ENCODE peak calls at places on chromosomes 5 and 9, in six cellular contexts. One of them, this sample, is unnamed.

GRCh38 chr9:120946259-120946658 is 19.7 kb upstream of the TRAF1 start:
- DNase-seq in mesothelial cell of epicardium: no peak
- DNase-seq in WTC11: no peak
- DNase-seq in neural progenitor cell: no peak
- DNase-seq in foreskin fibroblast: peak
- DNase-seq in Calu3: no peak
- DNase-seq in this sample: no peak

GRCh38 chr5:93736284-93736683 is 5.1 kb downstream of the POU5F2 start:
- DNase-seq in neural progenitor cell: no peak
- DNase-seq in WTC11: no peak
- DNase-seq in mesothelial cell of epicardium: no peak
- DNase-seq in foreskin fibroblast: peak
- DNase-seq in Calu3: no peak
- DNase-seq in this sample: no peak

GRCh38 chr5:79829260-79829659 is 139.6 kb downstream of the CMYA5 start:
- DNase-seq in WTC11: peak
- DNase-seq in neural progenitor cell: peak
- DNase-seq in foreskin fibroblast: no peak
- DNase-seq in Calu3: peak
- DNase-seq in mesothelial cell of epicardium: no peak
- DNase-seq in this sample: no peak

GRCh38 chr5:79561525-79561893 is 47.6 kb upstream of the HOMER1 start:
- DNase-seq in WTC11: no peak
- DNase-seq in foreskin fibroblast: no peak
- DNase-seq in neural progenitor cell: no peak
- DNase-seq in Calu3: no peak
- DNase-seq in mesothelial cell of epicardium: no peak
- DNase-seq in this sample: no peak

GRCh38 chr5:169628891-169629290 is 8.2 kb upstream of the DOCK2 start:
- DNase-seq in neural progenitor cell: no peak
- DNase-seq in mesothelial cell of epicardium: no peak
- DNase-seq in Calu3: no peak
- DNase-seq in WTC11: no peak
- DNase-seq in foreskin fibroblast: peak
- DNase-seq in this sample: no peak

GRCh38 chr5:171957591-171958251 is 48.7 kb downstream of the FBXW11 start:
- DNase-seq in neural progenitor cell: no peak
- DNase-seq in mesothelial cell of epicardium: no peak
- DNase-seq in foreskin fibroblast: no peak
- DNase-seq in Calu3: no peak
- DNase-seq in WTC11: no peak
- DNase-seq in this sample: no peak

GRCh38 chr5:43156388-43156787 is 35.6 kb upstream of the NIM1K start:
- DNase-seq in Calu3: no peak
- DNase-seq in neural progenitor cell: no peak
- DNase-seq in WTC11: no peak
- DNase-seq in mesothelial cell of epicardium: no peak
- DNase-seq in foreskin fibroblast: no peak
- DNase-seq in this sample: no peak

GRCh38 chr9:78856144-78856543 is 559.2 kb downstream of the PSAT1 start:
- DNase-seq in WTC11: no peak
- DNase-seq in Calu3: no peak
- DNase-seq in foreskin fibroblast: no peak
- DNase-seq in mesothelial cell of epicardium: no peak
- DNase-seq in neural progenitor cell: no peak
- DNase-seq in this sample: no peak

GRCh38 chr5:113682497-113683136 is 169.1 kb downstream of the YTHDC2 start:
- DNase-seq in Calu3: no peak
- DNase-seq in mesothelial cell of epicardium: no peak
- DNase-seq in neural progenitor cell: peak
- DNase-seq in foreskin fibroblast: no peak
- DNase-seq in WTC11: peak
- DNase-seq in this sample: no peak

GRCh38 chr9:115118471-115119156 is 657 bp upstream of the TNC start:
- DNase-seq in Calu3: peak
- DNase-seq in mesothelial cell of epicardium: peak
- DNase-seq in foreskin fibroblast: peak
- DNase-seq in WTC11: peak
- DNase-seq in neural progenitor cell: peak
- DNase-seq in this sample: peak

GRCh38 chr5:16656561-16657191 is 39.9 kb upstream of the RETREG1 start:
- DNase-seq in foreskin fibroblast: peak
- DNase-seq in neural progenitor cell: no peak
- DNase-seq in WTC11: no peak
- DNase-seq in Calu3: no peak
- DNase-seq in mesothelial cell of epicardium: no peak
- DNase-seq in this sample: no peak

GRCh38 chr5:41246376-41246775 is 33.0 kb upstream of the C6 start:
- DNase-seq in foreskin fibroblast: peak
- DNase-seq in neural progenitor cell: no peak
- DNase-seq in mesothelial cell of epicardium: no peak
- DNase-seq in Calu3: peak
- DNase-seq in WTC11: no peak
- DNase-seq in this sample: peak

GRCh38 chr5:115888027-115888426 is 46.3 kb downstream of the AP3S1 start:
- DNase-seq in Calu3: no peak
- DNase-seq in foreskin fibroblast: no peak
- DNase-seq in neural progenitor cell: no peak
- DNase-seq in WTC11: no peak
- DNase-seq in mesothelial cell of epicardium: no peak
- DNase-seq in this sample: peak

GRCh38 chr9:38179965-38180364 is 110.9 kb upstream of the SHB start:
- DNase-seq in neural progenitor cell: no peak
- DNase-seq in mesothelial cell of epicardium: no peak
- DNase-seq in WTC11: no peak
- DNase-seq in Calu3: no peak
- DNase-seq in foreskin fibroblast: no peak
- DNase-seq in this sample: no peak

GRCh38 chr5:53041071-53041692 is 52.0 kb downstream of the ITGA2 start:
- DNase-seq in Calu3: no peak
- DNase-seq in neural progenitor cell: no peak
- DNase-seq in mesothelial cell of epicardium: no peak
- DNase-seq in WTC11: no peak
- DNase-seq in foreskin fibroblast: no peak
- DNase-seq in this sample: no peak

GRCh38 chr5:10465726-10466125 is 24.0 kb downstream of the ROPN1L start:
- DNase-seq in Calu3: no peak
- DNase-seq in mesothelial cell of epicardium: no peak
- DNase-seq in neural progenitor cell: no peak
- DNase-seq in foreskin fibroblast: no peak
- DNase-seq in WTC11: no peak
- DNase-seq in this sample: no peak

GRCh38 chr9:106691629-106692028 is 171.3 kb upstream of the ZNF462 start:
- DNase-seq in neural progenitor cell: no peak
- DNase-seq in Calu3: no peak
- DNase-seq in WTC11: no peak
- DNase-seq in mesothelial cell of epicardium: no peak
- DNase-seq in foreskin fibroblast: no peak
- DNase-seq in this sample: no peak

GRCh38 chr5:90477073-90477472 is 2.4 kb downstream of the POLR3G start:
- DNase-seq in neural progenitor cell: peak
- DNase-seq in foreskin fibroblast: peak
- DNase-seq in mesothelial cell of epicardium: no peak
- DNase-seq in WTC11: peak
- DNase-seq in Calu3: no peak
- DNase-seq in this sample: no peak

GRCh38 chr5:152994040-152994439 is 496.4 kb upstream of the GRIA1 start:
- DNase-seq in neural progenitor cell: no peak
- DNase-seq in Calu3: no peak
- DNase-seq in mesothelial cell of epicardium: no peak
- DNase-seq in foreskin fibroblast: no peak
- DNase-seq in WTC11: no peak
- DNase-seq in this sample: no peak

GRCh38 chr5:56259002-56259511 is 25.9 kb upstream of the ANKRD55 start:
- DNase-seq in Calu3: no peak
- DNase-seq in neural progenitor cell: no peak
- DNase-seq in WTC11: no peak
- DNase-seq in mesothelial cell of epicardium: no peak
- DNase-seq in foreskin fibroblast: peak
- DNase-seq in this sample: peak

GRCh38 chr9:131666779-131667178 is 73.1 kb downstream of the RAPGEF1 start:
- DNase-seq in neural progenitor cell: no peak
- DNase-seq in mesothelial cell of epicardium: no peak
- DNase-seq in foreskin fibroblast: no peak
- DNase-seq in WTC11: no peak
- DNase-seq in Calu3: no peak
- DNase-seq in this sample: no peak

GRCh38 chr9:99801775-99802174 is 19.9 kb upstream of the NR4A3 start:
- DNase-seq in WTC11: no peak
- DNase-seq in mesothelial cell of epicardium: no peak
- DNase-seq in Calu3: no peak
- DNase-seq in foreskin fibroblast: no peak
- DNase-seq in neural progenitor cell: no peak
- DNase-seq in this sample: no peak

GRCh38 chr5:83632874-83633273 is 87.8 kb downstream of the HAPLN1 start:
- DNase-seq in neural progenitor cell: no peak
- DNase-seq in foreskin fibroblast: peak
- DNase-seq in WTC11: no peak
- DNase-seq in Calu3: peak
- DNase-seq in mesothelial cell of epicardium: no peak
- DNase-seq in this sample: no peak

GRCh38 chr5:17314907-17315471 is 97.6 kb downstream of the BASP1 start:
- DNase-seq in foreskin fibroblast: no peak
- DNase-seq in mesothelial cell of epicardium: no peak
- DNase-seq in WTC11: no peak
- DNase-seq in Calu3: no peak
- DNase-seq in neural progenitor cell: no peak
- DNase-seq in this sample: no peak

GRCh38 chr5:23139338-23140171 is 286.4 kb upstream of the CDH12 start:
- DNase-seq in mesothelial cell of epicardium: no peak
- DNase-seq in neural progenitor cell: peak
- DNase-seq in Calu3: no peak
- DNase-seq in WTC11: no peak
- DNase-seq in foreskin fibroblast: no peak
- DNase-seq in this sample: no peak

GRCh38 chr5:591746-592145 is 20.4 kb upstream of the CEP72 start:
- DNase-seq in Calu3: no peak
- DNase-seq in WTC11: no peak
- DNase-seq in mesothelial cell of epicardium: no peak
- DNase-seq in foreskin fibroblast: no peak
- DNase-seq in neural progenitor cell: no peak
- DNase-seq in this sample: no peak

GRCh38 chr5:76257225-76257833 is 145.8 kb upstream of the IQGAP2 start:
- DNase-seq in foreskin fibroblast: no peak
- DNase-seq in WTC11: no peak
- DNase-seq in neural progenitor cell: no peak
- DNase-seq in mesothelial cell of epicardium: no peak
- DNase-seq in Calu3: no peak
- DNase-seq in this sample: no peak

DNA sequence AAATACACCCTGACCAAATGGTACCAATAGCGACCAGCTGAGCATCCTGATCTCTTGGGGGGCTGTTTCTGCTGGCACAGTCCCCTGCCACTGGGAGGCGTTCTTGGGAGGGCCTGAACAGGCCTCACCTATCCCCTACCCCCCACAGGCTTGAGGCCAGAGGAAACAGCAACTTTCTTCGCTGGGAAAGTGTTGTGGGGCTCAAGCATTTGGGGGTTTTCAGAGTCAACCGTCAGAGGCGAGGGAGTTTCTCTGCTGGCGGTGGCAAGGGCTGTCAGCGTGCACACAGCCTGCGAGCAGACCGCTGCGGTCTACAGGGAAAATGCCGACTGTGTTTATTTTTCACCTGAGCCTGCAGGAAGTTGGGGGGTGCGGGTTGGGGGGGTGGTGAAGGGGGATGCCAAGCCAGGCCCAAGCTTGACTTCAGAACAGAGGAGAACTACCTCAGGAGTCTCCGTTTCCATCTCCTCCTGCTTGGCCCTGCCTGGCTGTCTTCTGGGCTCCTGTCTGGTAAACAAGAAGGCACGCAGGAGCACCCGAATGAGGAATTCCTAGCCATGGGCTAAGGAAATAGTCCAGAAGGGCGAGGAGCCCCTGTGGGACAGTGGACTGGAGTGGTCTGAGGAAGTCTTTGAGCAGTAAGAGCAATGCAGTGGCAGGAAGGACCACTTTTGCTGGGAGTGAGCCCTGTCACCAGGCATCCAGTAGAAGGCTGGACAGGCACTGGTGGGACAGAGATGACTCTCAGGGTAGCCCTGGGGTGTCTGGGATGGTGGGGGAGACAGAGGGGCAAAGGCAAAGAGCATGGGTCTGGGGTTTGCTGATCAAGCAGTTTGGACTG is 18.1 kb downstream of the TCF7 start:
- DNase-seq in Calu3: no peak
- DNase-seq in foreskin fibroblast: no peak
- DNase-seq in neural progenitor cell: no peak
- DNase-seq in mesothelial cell of epicardium: no peak
- DNase-seq in WTC11: peak
- DNase-seq in this sample: no peak
- TF ChIP-seq CTCF in Calu3: no peak
- TF ChIP-seq CTCF in foreskin fibroblast: no peak
- TF ChIP-seq CTCF in neural progenitor cell: no peak
- TF ChIP-seq CTCF in mesothelial cell of epicardium: no peak
- TF ChIP-seq CTCF in WTC11: no peak
- TF ChIP-seq CTCF in this sample: no peak

GRCh38 chr5:142690641-142691040 is 4.8 kb upstream of the FGF1 start:
- DNase-seq in WTC11: no peak
- DNase-seq in foreskin fibroblast: no peak
- DNase-seq in mesothelial cell of epicardium: no peak
- DNase-seq in neural progenitor cell: no peak
- DNase-seq in Calu3: no peak
- DNase-seq in this sample: no peak
- TF ChIP-seq CTCF in WTC11: no peak
- TF ChIP-seq CTCF in foreskin fibroblast: no peak
- TF ChIP-seq CTCF in mesothelial cell of epicardium: no peak
- TF ChIP-seq CTCF in neural progenitor cell: no peak
- TF ChIP-seq CTCF in Calu3: no peak
- TF ChIP-seq CTCF in this sample: no peak

GRCh38 chr5:143101740-143102386 is 301.6 kb downstream of the NR3C1 start:
- DNase-seq in Calu3: no peak
- DNase-seq in mesothelial cell of epicardium: no peak
- DNase-seq in WTC11: no peak
- DNase-seq in foreskin fibroblast: no peak
- DNase-seq in neural progenitor cell: no peak
- DNase-seq in this sample: no peak

GRCh38 chr5:143102414-143102813 is 301.1 kb downstream of the NR3C1 start:
- DNase-seq in neural progenitor cell: no peak
- DNase-seq in foreskin fibroblast: no peak
- DNase-seq in mesothelial cell of epicardium: no peak
- DNase-seq in WTC11: no peak
- DNase-seq in Calu3: no peak
- DNase-seq in this sample: no peak

GRCh38 chr5:143105216-143105905 is 298.1 kb downstream of the NR3C1 start:
- DNase-seq in WTC11: no peak
- DNase-seq in Calu3: no peak
- DNase-seq in neural progenitor cell: no peak
- DNase-seq in foreskin fibroblast: no peak
- DNase-seq in mesothelial cell of epicardium: no peak
- DNase-seq in this sample: no peak

GRCh38 chr5:143108498-143109128 is 294.9 kb downstream of the NR3C1 start:
- DNase-seq in foreskin fibroblast: no peak
- DNase-seq in WTC11: no peak
- DNase-seq in neural progenitor cell: peak
- DNase-seq in Calu3: no peak
- DNase-seq in mesothelial cell of epicardium: no peak
- DNase-seq in this sample: no peak

GRCh38 chr5:143106175-143106574 is 297.3 kb downstream of the NR3C1 start:
- DNase-seq in neural progenitor cell: peak
- DNase-seq in foreskin fibroblast: peak
- DNase-seq in WTC11: peak
- DNase-seq in Calu3: peak
- DNase-seq in mesothelial cell of epicardium: no peak
- DNase-seq in this sample: no peak
- TF ChIP-seq CTCF in neural progenitor cell: peak
- TF ChIP-seq CTCF in foreskin fibroblast: peak
- TF ChIP-seq CTCF in WTC11: no peak
- TF ChIP-seq CTCF in Calu3: no peak
- TF ChIP-seq CTCF in mesothelial cell of epicardium: no peak
- TF ChIP-seq CTCF in this sample: peak

GRCh38 chr9:82810902-82811301 is 252.0 kb downstream of the RASEF start:
- DNase-seq in WTC11: peak
- DNase-seq in mesothelial cell of epicardium: no peak
- DNase-seq in Calu3: peak
- DNase-seq in neural progenitor cell: no peak
- DNase-seq in foreskin fibroblast: no peak
- DNase-seq in this sample: no peak
- TF ChIP-seq CTCF in WTC11: no peak
- TF ChIP-seq CTCF in mesothelial cell of epicardium: no peak
- TF ChIP-seq CTCF in Calu3: no peak
- TF ChIP-seq CTCF in neural progenitor cell: no peak
- TF ChIP-seq CTCF in foreskin fibroblast: no peak
- TF ChIP-seq CTCF in this sample: no peak